ENCODE peak calls at places on chromosomes 7 and 10, in six cellular contexts. W is adrenal gland, V is IMR-90, S is ovary, M is HCT116, X is sigmoid colon. O is an unnamed sample.

GRCh38 chr10:88892223-88892967 is 12.3 kb downstream of the STAMBPL1 start:
- DNase-seq in W (no peak), S (no peak), M (no peak), V (peak), X (no peak), O (no peak)

GRCh38 chr7:97671571-97671970 is 60.3 kb upstream of the TAC1 start:
- DNase-seq in W (no peak), M (no peak), V (no peak), X (no peak), S (no peak), O (no peak)

GRCh38 chr7:138891446-138891810 is 89.8 kb downstream of the KIAA1549 start:
- DNase-seq in W (peak), X (no peak), M (no peak), S (no peak), V (no peak), O (no peak)

GRCh38 chr7:155743197-155743596 is 69.1 kb downstream of the SHH start:
- DNase-seq in V (no peak), S (no peak), W (no peak), X (no peak), M (no peak), O (no peak)

GRCh38 chr10:387949-388660 is 252.8 kb downstream of the ZMYND11 start:
- DNase-seq in S (no peak), W (peak), M (no peak), X (peak), V (no peak), O (no peak)

GRCh38 chr10:70931168-70931805 is 42.9 kb upstream of the PCBD1 start:
- DNase-seq in W (no peak), M (no peak), X (no peak), V (peak), S (no peak), O (no peak)

GRCh38 chr7:94632338-94633024 is 23.5 kb downstream of the SGCE start:
- DNase-seq in X (no peak), M (no peak), W (no peak), V (peak), S (no peak), O (no peak)

GRCh38 chr7:134327896-134328295 is 11.2 kb upstream of the SLC35B4 start:
- DNase-seq in S (no peak), V (peak), W (peak), M (peak), X (no peak), O (peak)

GRCh38 chr10:11261687-11262086 is 244.0 kb downstream of the CELF2 start:
- DNase-seq in S (no peak), W (no peak), X (no peak), M (no peak), V (no peak), O (no peak)

GRCh38 chr10:48485711-48486110 is 119.2 kb downstream of the ARHGAP22 start:
- DNase-seq in S (no peak), X (no peak), W (no peak), V (no peak), M (no peak), O (no peak)

GRCh38 chr7:36904101-36904500 is 179.8 kb upstream of the AOAH start:
- DNase-seq in X (no peak), M (no peak), W (no peak), S (no peak), V (no peak), O (no peak)

GRCh38 chr10:97858001-97858439 is 8.4 kb downstream of the GOLGA7B start:
- DNase-seq in S (no peak), X (no peak), M (no peak), V (no peak), W (no peak), O (no peak)

GRCh38 chr7:117134885-117135552 is 181.7 kb downstream of the ST7 start:
- DNase-seq in X (no peak), W (no peak), M (no peak), S (no peak), V (peak), O (no peak)

DNA sequence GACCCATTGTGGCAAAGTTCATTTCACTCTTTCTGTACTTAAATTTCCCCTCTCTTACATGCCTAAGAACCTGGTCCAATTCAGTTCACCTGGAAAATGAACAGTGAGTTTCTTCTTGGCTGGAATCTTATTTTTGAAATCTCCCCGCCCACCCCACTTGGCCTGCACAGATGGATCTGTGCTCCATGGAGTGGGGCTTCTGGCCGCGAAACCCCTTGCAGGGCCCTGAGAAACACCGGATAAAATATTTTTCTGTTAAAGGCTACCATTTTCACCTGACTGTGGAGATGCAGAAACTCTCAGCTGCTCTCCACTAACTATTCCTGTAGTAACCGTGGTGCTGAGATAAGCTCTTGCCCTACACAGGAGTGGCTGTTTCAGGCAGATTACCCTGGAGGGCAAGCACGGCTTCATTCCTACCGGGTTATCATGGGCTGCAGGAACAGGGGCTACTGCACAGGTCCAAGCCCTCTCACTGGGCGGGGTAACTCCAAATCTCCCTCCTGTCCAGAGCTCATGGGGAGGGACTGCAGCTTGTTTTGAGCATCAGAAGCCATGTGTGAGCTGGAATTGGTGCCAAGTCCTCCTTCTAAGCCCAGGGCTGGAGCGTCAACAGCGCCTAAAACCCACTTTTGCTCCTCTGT is 118.9 kb downstream of the PRPF18 start:
- DNase-seq in S (peak), W (no peak), X (no peak), V (no peak), M (no peak), O (peak)
- TF ChIP-seq POLR2A in S (no peak), W (no peak), X (no peak), V (no peak), M (no peak), O (no peak)

GRCh38 chr7:4725014-4725951 is 43.2 kb downstream of the FOXK1 start:
- DNase-seq in S (peak), X (peak), W (peak), M (no peak), V (peak), O (peak)
- TF ChIP-seq POLR2A in S (peak), X (no peak), W (peak), M (no peak), V (peak), O (no peak)

DNA sequence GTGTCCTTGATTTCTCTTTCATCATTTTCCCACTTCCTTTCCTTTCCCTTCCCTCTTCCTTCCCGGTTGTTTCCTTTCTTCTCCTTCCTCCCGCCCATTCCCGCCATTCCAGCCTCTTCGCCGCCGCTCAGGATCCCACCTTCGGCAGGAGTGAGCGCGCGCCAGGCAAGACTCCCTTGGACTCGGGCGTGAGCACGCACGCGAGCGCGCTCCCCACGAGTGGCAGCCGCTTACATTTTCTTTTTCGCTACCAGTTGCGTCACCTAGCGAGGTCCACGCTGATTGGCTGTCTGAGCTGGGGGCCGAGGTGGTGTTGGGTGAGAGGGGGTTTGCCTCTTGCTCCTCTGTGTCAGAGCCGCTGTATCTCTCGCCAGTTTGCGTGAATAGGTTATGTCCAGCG is 11.8 kb downstream of the ZAN start:
- DNase-seq in V (peak), W (peak), S (peak), X (peak), M (peak), O (peak)
- TF ChIP-seq POLR2A in V (no peak), W (no peak), S (no peak), X (no peak), M (peak), O (no peak)

DNA sequence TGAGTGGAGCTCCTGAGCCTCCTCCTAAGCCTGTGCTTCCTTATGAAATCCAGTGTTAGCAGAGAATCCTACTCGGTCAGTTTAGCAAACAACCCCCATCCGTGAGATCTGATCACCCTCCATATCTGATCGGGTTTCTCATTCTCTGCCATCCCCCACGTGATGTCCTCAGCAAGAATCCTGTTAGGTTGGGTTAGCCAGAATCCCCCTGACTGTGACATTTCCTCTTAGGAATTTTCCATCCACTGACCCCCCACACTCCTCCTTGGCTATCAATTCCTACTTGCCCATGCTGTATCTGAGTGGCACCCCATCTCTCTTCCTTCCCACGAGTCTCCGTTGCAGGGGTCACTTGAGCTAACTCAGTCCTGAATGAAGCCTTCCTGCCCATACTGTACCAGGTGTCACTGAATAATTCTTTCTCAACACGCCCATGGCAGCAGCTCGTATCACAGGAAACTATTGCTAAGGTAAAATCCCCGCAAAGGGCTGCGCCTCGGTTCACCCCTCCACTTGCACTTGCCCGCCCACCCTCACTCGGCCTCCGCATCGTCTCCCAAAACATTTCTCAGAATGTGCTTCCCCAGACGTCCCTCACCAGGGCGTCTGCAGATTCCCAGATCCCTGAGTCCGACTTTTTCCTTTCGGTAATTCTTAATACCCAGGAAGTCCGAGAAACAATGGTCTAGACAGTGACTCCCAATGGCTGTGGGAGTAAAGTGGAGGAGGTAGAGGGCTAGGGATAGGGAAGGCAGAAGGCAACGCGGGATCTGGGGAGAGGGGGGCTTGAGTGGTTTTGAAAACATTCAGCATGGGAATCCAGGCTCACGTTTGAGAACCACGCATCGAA is 44.0 kb downstream of the MYOF start:
- DNase-seq in X (no peak), W (no peak), V (peak), M (no peak), S (no peak), O (no peak)
- TF ChIP-seq POLR2A in X (no peak), W (no peak), V (no peak), M (no peak), S (no peak), O (no peak)

O was measured in erythroblast.